ENCODE peak calls at places on chromosomes 2 and 18, in nine cellular contexts. W, A, U, D, O, N, F, E and J are unnamed samples.

GRCh38 chr2:205982776-205983327 is 103.1 kb downstream of the INO80D start:
- DNase-seq in D (no peak), N (no peak), O (no peak), W (no peak), E (no peak), F (no peak), U (no peak), A (no peak), J (no peak)

GRCh38 chr2:44560352-44560751 is 198.6 kb downstream of the CAMKMT start:
- DNase-seq in O (no peak), D (no peak), N (peak), W (no peak), F (no peak), U (no peak), A (no peak), E (no peak), J (no peak)

GRCh38 chr2:99701503-99701902 is 211.7 kb upstream of the REV1 start:
- DNase-seq in D (no peak), U (no peak), O (no peak), A (peak), E (peak), F (no peak), N (no peak), W (no peak), J (no peak)

GRCh38 chr2:187264612-187265011 is 183.4 kb downstream of the CALCRL start:
- DNase-seq in N (no peak), E (no peak), D (no peak), W (no peak), F (no peak), A (no peak), U (no peak), O (no peak), J (no peak)

GRCh38 chr2:75523313-75524275 is 37.1 kb downstream of the EVA1A start:
- DNase-seq in O (no peak), F (peak), N (no peak), U (no peak), E (peak), D (no peak), A (peak), W (no peak), J (no peak)

GRCh38 chr18:23487738-23488625 is 15.3 kb upstream of the RMC1 start:
- DNase-seq in O (no peak), E (peak), W (no peak), F (peak), U (no peak), A (peak), N (no peak), D (no peak), J (no peak)

GRCh38 chr2:98356729-98357128 is 10.5 kb downstream of the CNGA3 start:
- DNase-seq in D (no peak), E (no peak), W (no peak), U (no peak), F (no peak), A (no peak), O (no peak), N (no peak), J (no peak)

GRCh38 chr18:31512203-31512764 is 14.3 kb downstream of the DSG2 start:
- DNase-seq in F (peak), O (no peak), U (no peak), E (peak), D (no peak), N (peak), A (peak), W (no peak), J (peak)

GRCh38 chr2:158113896-158114295 is 12.2 kb downstream of the UPP2 start:
- DNase-seq in D (no peak), O (no peak), E (no peak), F (no peak), U (no peak), A (no peak), W (no peak), N (no peak), J (no peak)

GRCh38 chr2:133674066-133674432 is 105.8 kb upstream of the NCKAP5 start:
- DNase-seq in E (peak), W (no peak), N (no peak), A (no peak), O (no peak), F (no peak), D (no peak), U (no peak), J (no peak)

GRCh38 chr2:28233070-28233718 is 159.5 kb upstream of the FOSL2 start:
- DNase-seq in N (no peak), A (peak), W (no peak), F (peak), O (no peak), D (no peak), E (peak), U (no peak), J (no peak)

GRCh38 chr2:144331652-144332355 is 188.1 kb downstream of the ZEB2 start:
- DNase-seq in O (peak), E (no peak), A (no peak), W (no peak), N (peak), U (peak), D (no peak), F (peak), J (peak)

GRCh38 chr2:7748717-7749415 is 831.7 kb downstream of the RNF144A start:
- DNase-seq in O (no peak), D (no peak), U (no peak), E (peak), W (no peak), A (no peak), N (no peak), F (peak), J (peak)

GRCh38 chr2:153101187-153101586 is 377.4 kb downstream of the RPRM start:
- DNase-seq in A (no peak), U (no peak), O (no peak), N (no peak), D (no peak), E (peak), F (peak), W (no peak), J (no peak)

GRCh38 chr18:56267334-56267733 is 371.1 kb downstream of the TXNL1 start:
- DNase-seq in A (no peak), O (no peak), W (no peak), E (no peak), D (no peak), N (no peak), U (no peak), F (no peak), J (no peak)

GRCh38 chr2:86221066-86221684 is 21.9 kb downstream of the MRPL35 start:
- DNase-seq in A (peak), E (peak), W (peak), O (peak), N (peak), F (peak), D (no peak), U (no peak), J (peak)

GRCh38 chr2:79982445-79982844 is 322.1 kb downstream of the LRRTM1 start:
- DNase-seq in O (peak), A (no peak), F (no peak), U (no peak), D (no peak), N (peak), E (peak), W (no peak), J (peak)

GRCh38 chr2:11658623-11659475 is 11.1 kb downstream of the NTSR2 start:
- DNase-seq in O (no peak), D (no peak), N (no peak), A (no peak), E (peak), W (no peak), F (no peak), U (no peak), J (no peak)

GRCh38 chr2:132645943-132646804 is 23.8 kb downstream of the LYPD1 start:
- DNase-seq in A (no peak), D (no peak), W (no peak), U (no peak), F (no peak), N (no peak), O (no peak), E (no peak), J (no peak)

GRCh38 chr2:159131882-159132281 is 154.6 kb downstream of the WDSUB1 start:
- DNase-seq in F (peak), A (peak), W (no peak), N (no peak), D (no peak), U (no peak), E (peak), O (no peak), J (no peak)

GRCh38 chr2:44247924-44248323 is 27.4 kb upstream of the SLC3A1 start:
- DNase-seq in O (no peak), A (peak), N (no peak), W (no peak), U (no peak), F (no peak), E (peak), D (peak), J (peak)

GRCh38 chr2:240711701-240712100 is 20.0 kb downstream of the AQP12A start:
- DNase-seq in N (no peak), U (no peak), D (no peak), A (no peak), E (no peak), F (no peak), O (no peak), W (no peak), J (no peak)

GRCh38 chr2:120613742-120614481 is 121.8 kb upstream of the GLI2 start:
- DNase-seq in W (no peak), F (peak), U (no peak), E (peak), A (no peak), D (no peak), O (no peak), N (no peak), J (no peak)

GRCh38 chr2:207473203-207473865 is 56.4 kb upstream of the CREB1 start:
- DNase-seq in F (peak), A (peak), N (peak), E (peak), O (peak), W (peak), D (peak), U (no peak), J (peak)

GRCh38 chr18:49609416-49610284 is 47.8 kb downstream of the LIPG start:
- DNase-seq in D (no peak), U (no peak), N (no peak), F (peak), E (peak), O (no peak), W (no peak), A (peak), J (no peak)

GRCh38 chr2:152399003-152399402 is 64.0 kb downstream of the FMNL2 start:
- DNase-seq in D (no peak), W (no peak), U (no peak), E (no peak), A (no peak), F (no peak), N (no peak), O (no peak), J (no peak)

GRCh38 chr2:241540766-241541561 is 17.6 kb upstream of the BOK start:
- DNase-seq in A (peak), D (no peak), F (peak), W (peak), O (peak), N (peak), U (peak), E (peak), J (peak)

GRCh38 chr2:191866675-191867506 is 20.0 kb upstream of the CAVIN2 start:
- DNase-seq in A (peak), E (peak), D (no peak), N (peak), W (no peak), U (no peak), O (no peak), F (peak), J (peak)

GRCh38 chr2:172698041-172698863 is 37.4 kb upstream of the RAPGEF4 start:
- DNase-seq in O (no peak), E (peak), F (peak), A (peak), D (no peak), N (no peak), W (no peak), U (no peak), J (no peak)

GRCh38 chr2:100193334-100193733 is 50.9 kb upstream of the AFF3 start:
- DNase-seq in N (no peak), E (peak), O (no peak), U (no peak), F (peak), W (no peak), D (no peak), A (peak), J (no peak)

GRCh38 chr2:101559576-101559975 is 84.7 kb upstream of the RFX8 start:
- DNase-seq in E (peak), D (no peak), O (no peak), N (no peak), A (peak), W (no peak), U (no peak), F (peak), J (peak)

GRCh38 chr2:42342061-42342794 is 18.8 kb downstream of the COX7A2L start:
- DNase-seq in N (no peak), A (peak), E (peak), D (no peak), O (no peak), W (no peak), U (no peak), F (peak), J (peak)

GRCh38 chr2:27262379-27263286 is at the start of gene SLC30A3:
- DNase-seq in E (no peak), D (no peak), N (peak), W (peak), A (peak), O (no peak), U (peak), F (no peak), J (no peak)

GRCh38 chr2:68917034-68917718 is 35.5 kb downstream of the GKN2 start:
- DNase-seq in N (no peak), E (no peak), U (no peak), O (no peak), A (no peak), F (no peak), W (no peak), D (no peak), J (no peak)

GRCh38 chr2:45925636-45926350 is 274.3 kb downstream of the PRKCE start:
- DNase-seq in O (no peak), A (no peak), N (no peak), W (no peak), E (no peak), F (no peak), U (no peak), D (no peak), J (no peak)

GRCh38 chr18:32771871-32772499 is 838 bp downstream of the KLHL14 start:
- DNase-seq in E (no peak), F (no peak), O (no peak), A (peak), D (no peak), N (no peak), W (no peak), U (no peak), J (peak)